ENCODE peak calls at places on chromosomes 2 and 18, in nine cellular contexts. R is endodermal cell; C is upper lobe of right lung; M is ovary; Y is activated effector memory CD4-positive, alpha-beta T cell treated with anti-CD3 and anti-CD28 coated beads, Interleukin-2, amount 50 U/mL, for 16 hours; G is ACHN; L is pancreas; E is HEK293T; Z is effector memory CD8-positive, alpha-beta T cell. H is an unnamed sample.

GRCh38 chr2:119282966-119283511 is 59.4 kb downstream of the STEAP3 start:
- DNase-seq in G (no peak), L (no peak), C (peak; percentile 73), E (no peak), M (no peak), Z (no peak), Y (no peak), R (peak; percentile 39), H (no peak)

GRCh38 chr2:101771226-101771906 is 73.9 kb downstream of the MAP4K4 start:
- DNase-seq in Z (no peak), G (no peak), M (no peak), Y (no peak), L (no peak), C (no peak), E (no peak), R (no peak), H (no peak)

GRCh38 chr18:55323051-55323994 is 264.7 kb downstream of the TCF4 start:
- DNase-seq in E (no peak), Z (no peak), L (no peak), Y (no peak), G (no peak), M (no peak), C (no peak), R (no peak), H (peak; percentile 37)

GRCh38 chr2:15919716-15920444 is 20.5 kb upstream of the MYCN start:
- DNase-seq in R (peak; percentile 8), C (no peak), E (no peak), Y (no peak), M (no peak), L (no peak), Z (no peak), G (no peak), H (no peak)

GRCh38 chr2:193584001-193584400 is 1389.3 kb upstream of the TMEFF2 start:
- DNase-seq in E (peak; percentile 17), L (no peak), Z (no peak), Y (no peak), R (peak; percentile 85), M (no peak), C (no peak), G (peak; percentile 48), H (no peak)

GRCh38 chr2:134917958-134918517 is 584 bp upstream of the CCNT2 start:
- DNase-seq in E (peak; percentile 80), C (no peak), Y (peak; percentile 97), R (no peak), M (no peak), G (peak; percentile 94), Z (peak; percentile 85), L (no peak), H (peak; percentile 92)

GRCh38 chr2:239143858-239144712 is 256.7 kb downstream of the HDAC4 start:
- DNase-seq in L (no peak), R (peak; percentile 79), Y (no peak), Z (no peak), M (peak; percentile 30), C (no peak), G (peak; percentile 44), E (peak; percentile 56), H (peak; percentile 37)

GRCh38 chr2:164028764-164029534 is 293.1 kb upstream of the FIGN start:
- DNase-seq in G (peak; percentile 33), C (no peak), Z (no peak), M (no peak), E (no peak), R (no peak), Y (no peak), L (no peak), H (no peak)

GRCh38 chr2:128315122-128315828 is 3.4 kb downstream of the HS6ST1 start:
- DNase-seq in M (no peak), R (peak; percentile 66), Z (no peak), Y (peak; percentile 53), G (no peak), E (no peak), C (no peak), L (peak; percentile 27), H (no peak)

GRCh38 chr2:88698498-88699233 is 7.2 kb downstream of the RPIA start:
- DNase-seq in Y (no peak), C (no peak), L (peak; percentile 88), E (no peak), G (no peak), M (no peak), R (peak; percentile 57), Z (no peak), H (no peak)

GRCh38 chr18:79582978-79583377 is 96.6 kb upstream of the CTDP1 start:
- DNase-seq in G (no peak), Y (no peak), L (no peak), R (peak; percentile 33), Z (no peak), C (no peak), E (no peak), M (peak; percentile 0), H (no peak)

GRCh38 chr2:195672674-195673073 is 15.6 kb downstream of the SLC39A10 start:
- DNase-seq in E (no peak), M (no peak), Y (no peak), R (no peak), Z (no peak), L (no peak), G (peak; percentile 26), C (no peak), H (no peak)

GRCh38 chr2:231315896-231316295 is 79.6 kb upstream of the B3GNT7 start:
- DNase-seq in R (no peak), L (no peak), Y (no peak), M (no peak), C (no peak), Z (no peak), G (no peak), E (no peak), H (no peak)

GRCh38 chr2:234960091-234961088 is 8.6 kb downstream of the SH3BP4 start:
- DNase-seq in Z (no peak), G (no peak), L (no peak), E (no peak), Y (peak; percentile 24), C (peak; percentile 26), R (peak; percentile 23), M (no peak), H (peak; percentile 87)

GRCh38 chr2:234802845-234803171 is 149.0 kb upstream of the SH3BP4 start:
- DNase-seq in C (no peak), Z (no peak), G (no peak), R (no peak), L (no peak), E (no peak), Y (no peak), M (no peak), H (no peak)

GRCh38 chr2:96789245-96789617 is 26.8 kb upstream of the CNNM3 start:
- DNase-seq in R (no peak), Y (no peak), C (no peak), E (no peak), Z (no peak), L (no peak), G (no peak), M (no peak), H (no peak)

GRCh38 chr18:79169958-79170555 is 100.9 kb downstream of the ATP9B start:
- DNase-seq in Y (no peak), C (no peak), L (no peak), G (no peak), M (no peak), R (no peak), Z (no peak), E (no peak), H (peak; percentile 48)

H was measured in endothelial cell of umbilical vein.